ENCODE peak calls at places on chromosomes 16 and 17, in nine cellular contexts. B is endothelial cell of umbilical vein, Z is suprapubic skin, I is upper lobe of left lung, M is K562, D is sigmoid colon, F is HL-60, X is GM23338, L is GM12891. Q is an unnamed sample.

GRCh38 chr17:41602524-41602923 is 10.0 kb downstream of the KRT16 start:
- DNase-seq in B (no peak), Z (no peak), I (no peak), M (no peak), D (no peak), F (no peak), X (no peak), L (no peak), Q (no peak)

GRCh38 chr17:45307290-45308015 is 9.4 kb downstream of the MAP3K14 start:
- DNase-seq in B (peak), Z (no peak), I (no peak), M (no peak), D (no peak), F (peak), X (no peak), L (no peak), Q (no peak)

GRCh38 chr17:61731330-61731729 is 132.0 kb downstream of the BRIP1 start:
- DNase-seq in B (peak), Z (no peak), I (no peak), M (no peak), D (no peak), F (no peak), X (no peak), L (no peak), Q (no peak)

GRCh38 chr16:84836234-84836647 is 16.5 kb downstream of the CRISPLD2 start:
- DNase-seq in B (no peak), Z (peak), I (no peak), M (no peak), D (peak), F (no peak), X (peak), L (no peak), Q (no peak)

GRCh38 chr16:75647138-75647491 is 350 bp downstream of the KARS1 start:
- DNase-seq in B (no peak), Z (no peak), I (no peak), M (no peak), D (no peak), F (no peak), X (no peak), L (no peak), Q (no peak)

GRCh38 chr17:77591231-77591785 is 367.2 kb upstream of the TNRC6C start:
- DNase-seq in B (no peak), Z (no peak), I (no peak), M (no peak), D (no peak), F (no peak), X (no peak), L (no peak), Q (no peak)

GRCh38 chr17:68460715-68461114 is 3.4 kb upstream of the WIPI1 start:
- DNase-seq in B (no peak), Z (no peak), I (peak), M (no peak), D (no peak), F (no peak), X (no peak), L (no peak), Q (no peak)

GRCh38 chr16:12079411-12079965 is 103.0 kb downstream of the SNX29 start:
- DNase-seq in B (no peak), Z (no peak), I (no peak), M (no peak), D (no peak), F (no peak), X (no peak), L (no peak), Q (no peak)

GRCh38 chr17:31171711-31172110 is 76.9 kb downstream of the NF1 start:
- DNase-seq in B (no peak), Z (no peak), I (no peak), M (no peak), D (no peak), F (no peak), X (no peak), L (no peak), Q (no peak)

GRCh38 chr16:56631197-56631596 is 1.3 kb upstream of the MT1M start:
- DNase-seq in B (no peak), Z (no peak), I (no peak), M (no peak), D (no peak), F (no peak), X (no peak), L (no peak), Q (no peak)

GRCh38 chr16:85859818-85860125 is 39.2 kb upstream of the IRF8 start:
- DNase-seq in B (no peak), Z (no peak), I (no peak), M (no peak), D (no peak), F (no peak), X (no peak), L (no peak), Q (no peak)

GRCh38 chr17:41786227-41787020 is at the start of gene JUP:
- DNase-seq in B (peak), Z (peak), I (peak), M (peak), D (peak), F (peak), X (peak), L (peak), Q (peak)

GRCh38 chr17:72665841-72666518 is 426.5 kb downstream of the SLC39A11 start:
- DNase-seq in B (no peak), Z (no peak), I (no peak), M (no peak), D (peak), F (no peak), X (no peak), L (no peak), Q (no peak)

GRCh38 chr16:24890746-24891145 is 45.0 kb downstream of the SLC5A11 start:
- DNase-seq in B (no peak), Z (peak), I (no peak), M (no peak), D (peak), F (no peak), X (no peak), L (no peak), Q (no peak)

GRCh38 chr16:4246777-4247476 is 5.0 kb upstream of the SRL start:
- DNase-seq in B (no peak), Z (no peak), I (no peak), M (peak), D (no peak), F (no peak), X (no peak), L (no peak), Q (no peak)

GRCh38 chr17:19013806-19014627 is 9.5 kb upstream of the FAM83G start:
- DNase-seq in B (no peak), Z (no peak), I (no peak), M (no peak), D (no peak), F (no peak), X (no peak), L (no peak), Q (no peak)

GRCh38 chr17:37713624-37714023 is 31.2 kb downstream of the HNF1B start:
- DNase-seq in B (no peak), Z (no peak), I (peak), M (no peak), D (peak), F (no peak), X (no peak), L (no peak), Q (no peak)

GRCh38 chr17:607341-608060 is 107.1 kb downstream of the VPS53 start:
- DNase-seq in B (no peak), Z (no peak), I (no peak), M (no peak), D (no peak), F (no peak), X (no peak), L (no peak), Q (no peak)

GRCh38 chr16:84062734-84063640 is 20.4 kb upstream of the SLC38A8 start:
- DNase-seq in B (peak), Z (no peak), I (peak), M (peak), D (peak), F (peak), X (peak), L (peak), Q (peak)

GRCh38 chr17:44878627-44879221 is 20.5 kb downstream of the EFTUD2 start:
- DNase-seq in B (peak), Z (no peak), I (no peak), M (peak), D (no peak), F (no peak), X (peak), L (no peak), Q (no peak)

GRCh38 chr16:86534779-86535605 is 20.0 kb downstream of the MTHFSD start:
- DNase-seq in B (no peak), Z (no peak), I (no peak), M (no peak), D (peak), F (no peak), X (no peak), L (no peak), Q (no peak)

GRCh38 chr17:14541714-14542113 is 240.8 kb downstream of the HS3ST3B1 start:
- DNase-seq in B (no peak), Z (no peak), I (no peak), M (no peak), D (no peak), F (no peak), X (no peak), L (no peak), Q (no peak)

GRCh38 chr16:80938035-80938927 is 68.4 kb downstream of the CMC2 start:
- DNase-seq in B (peak), Z (peak), I (no peak), M (no peak), D (peak), F (no peak), X (peak), L (no peak), Q (no peak)

GRCh38 chr16:55232822-55233221 is 91.2 kb upstream of the IRX6 start:
- DNase-seq in B (no peak), Z (no peak), I (no peak), M (no peak), D (no peak), F (no peak), X (no peak), L (no peak), Q (no peak)

GRCh38 chr17:14923981-14924380 is 341.1 kb downstream of the PMP22 start:
- DNase-seq in B (no peak), Z (no peak), I (no peak), M (no peak), D (no peak), F (no peak), X (no peak), L (no peak), Q (no peak)

GRCh38 chr17:56808503-56808902 is 25.2 kb downstream of the C17orf67 start:
- DNase-seq in B (no peak), Z (no peak), I (no peak), M (no peak), D (no peak), F (no peak), X (no peak), L (no peak), Q (no peak)
- TF ChIP-seq POLR2AphosphoS5 in B (no peak), Z (no peak), I (no peak), M (no peak), D (peak), F (no peak), X (no peak), L (no peak), Q (no peak)

GRCh38 chr17:80825471-80826345 is 165.9 kb upstream of the CHMP6 start:
- DNase-seq in B (no peak), Z (no peak), I (no peak), M (no peak), D (peak), F (no peak), X (no peak), L (no peak), Q (no peak)
- TF ChIP-seq POLR2AphosphoS5 in B (no peak), Z (no peak), I (no peak), M (no peak), D (no peak), F (no peak), X (no peak), L (no peak), Q (no peak)

GRCh38 chr16:88782454-88783390 is 2.3 kb downstream of the PIEZO1 start:
- DNase-seq in B (peak), Z (no peak), I (no peak), M (peak), D (peak), F (no peak), X (no peak), L (no peak), Q (no peak)
- TF ChIP-seq POLR2AphosphoS5 in B (no peak), Z (no peak), I (no peak), M (peak), D (peak), F (no peak), X (no peak), L (no peak), Q (no peak)

DNA sequence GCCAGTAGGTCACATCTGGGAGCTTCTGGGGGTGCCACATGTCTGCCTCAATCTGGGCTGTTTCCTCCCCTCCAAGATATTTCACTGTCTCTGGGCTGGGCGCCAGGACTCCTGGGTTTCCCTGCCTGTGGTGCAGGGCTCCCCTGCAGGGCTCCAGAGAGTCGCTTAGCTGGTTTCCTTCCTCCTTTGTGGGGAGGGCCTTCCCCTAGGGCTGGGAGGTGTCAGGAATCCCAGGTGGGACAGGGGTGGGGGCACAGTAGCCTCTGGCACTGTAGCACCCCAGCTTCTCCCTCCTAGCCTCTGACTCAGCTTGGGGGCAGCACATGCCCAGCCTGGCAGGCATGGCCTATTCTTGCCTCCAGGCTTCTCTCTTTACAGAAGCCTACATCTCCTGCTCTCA is 2.6 kb downstream of the RARA start:
- DNase-seq in B (no peak), Z (peak), I (peak), M (no peak), D (peak), F (no peak), X (no peak), L (no peak), Q (no peak)
- TF ChIP-seq POLR2AphosphoS5 in B (no peak), Z (no peak), I (no peak), M (no peak), D (peak), F (no peak), X (no peak), L (no peak), Q (no peak)

GRCh38 chr16:28042856-28043255 is 20.7 kb downstream of the GSG1L start:
- DNase-seq in B (no peak), Z (no peak), I (no peak), M (no peak), D (no peak), F (no peak), X (no peak), L (no peak), Q (no peak)
- TF ChIP-seq POLR2AphosphoS5 in B (no peak), Z (no peak), I (no peak), M (no peak), D (no peak), F (no peak), X (no peak), L (no peak), Q (no peak)